ENCODE peak calls at places on chromosomes 5 and 9, in eight cellular contexts. A is NCI-H446; G is CD8-positive, alpha-beta T cell; Y is DMS153; J is stimulated activated CD8-positive, alpha-beta memory T cell treated with anti-CD3 and anti-CD28 coated beads, Interleukin-15, amount 100 ng/mL, for 4 hours; E is body of pancreas; R is heart left ventricle; F is HCT116. Z is an unnamed sample.

GRCh38 chr5:173228639-173229380 is 6.2 kb downstream of the NKX2-5 start:
- DNase-seq in J (no peak), G (no peak), R (no peak), E (no peak), F (no peak), A (no peak), Y (no peak), Z (peak)

GRCh38 chr5:6714221-6715041 is 1.2 kb downstream of the TENT4A start:
- DNase-seq in J (no peak), F (no peak), A (no peak), G (no peak), Y (no peak), R (peak), E (no peak), Z (no peak)

GRCh38 chr5:176541338-176542134 is 4.3 kb upstream of the RNF44 start:
- DNase-seq in A (no peak), E (peak), R (no peak), G (peak), Y (no peak), J (peak), F (no peak), Z (peak)

GRCh38 chr5:56815657-56816545 is 552 bp downstream of the MAP3K1 start:
- DNase-seq in R (peak), F (no peak), E (peak), Y (no peak), G (no peak), A (no peak), J (no peak), Z (peak)

GRCh38 chr9:8206720-8207119 is 407.1 kb upstream of the DMAC1 start:
- DNase-seq in G (no peak), J (no peak), E (no peak), Y (no peak), R (no peak), F (no peak), A (no peak), Z (no peak)

GRCh38 chr5:168039485-168040005 is 251.9 kb upstream of the WWC1 start:
- DNase-seq in R (no peak), A (no peak), G (no peak), J (no peak), Y (no peak), E (no peak), F (no peak), Z (no peak)

GRCh38 chr9:83509372-83509771 is 28.8 kb downstream of the FRMD3 start:
- DNase-seq in R (no peak), F (no peak), J (no peak), E (no peak), A (no peak), Y (no peak), G (no peak), Z (peak)

GRCh38 chr9:137320555-137321384 is 18.7 kb upstream of the NRARP start:
- DNase-seq in G (no peak), Y (no peak), R (peak), A (no peak), F (no peak), J (no peak), E (no peak), Z (no peak)

GRCh38 chr5:42944989-42945388 is 95.1 kb downstream of the ANXA2R start:
- DNase-seq in F (peak), G (no peak), A (no peak), R (no peak), J (no peak), Y (no peak), E (no peak), Z (peak)

GRCh38 chr5:180988011-180988410 is 635 bp upstream of the BTNL3 start:
- DNase-seq in J (no peak), Y (no peak), F (no peak), E (no peak), G (no peak), A (no peak), R (no peak), Z (no peak)

GRCh38 chr5:10046681-10047080 is 203.0 kb downstream of the ATPSCKMT start:
- DNase-seq in F (no peak), Y (no peak), J (no peak), G (no peak), E (no peak), R (no peak), A (no peak), Z (no peak)

GRCh38 chr9:93299418-93300174 is 115.7 kb downstream of the WNK2 start:
- DNase-seq in J (no peak), R (no peak), F (no peak), A (no peak), E (no peak), G (no peak), Y (no peak), Z (no peak)

GRCh38 chr9:79477955-79478751 is 93.6 kb upstream of the TLE4 start:
- DNase-seq in J (no peak), A (no peak), R (no peak), Y (no peak), G (no peak), E (peak), F (no peak), Z (peak)

GRCh38 chr9:132828201-132828770 is 49.8 kb downstream of the AK8 start:
- DNase-seq in Y (no peak), J (no peak), F (no peak), A (no peak), E (no peak), G (no peak), R (no peak), Z (no peak)

GRCh38 chr5:65034782-65035181 is 266.1 kb downstream of the CWC27 start:
- DNase-seq in F (no peak), G (no peak), J (no peak), A (no peak), E (no peak), Y (no peak), R (no peak), Z (no peak)

GRCh38 chr9:136178061-136178772 is 26.7 kb downstream of the LHX3 start:
- DNase-seq in G (no peak), A (no peak), E (no peak), R (no peak), J (no peak), Y (no peak), F (no peak), Z (no peak)

GRCh38 chr5:138065102-138065501 is 18.7 kb upstream of the WNT8A start:
- DNase-seq in G (no peak), F (no peak), R (no peak), E (peak), Y (no peak), A (no peak), J (no peak), Z (no peak)

GRCh38 chr9:131529597-131530545 is 1.2 kb downstream of the UCK1 start:
- DNase-seq in E (no peak), J (no peak), Y (no peak), F (no peak), G (no peak), R (no peak), A (no peak), Z (no peak)

GRCh38 chr9:38384990-38385848 is 7.3 kb upstream of the ALDH1B1 start:
- DNase-seq in J (no peak), R (no peak), G (no peak), A (no peak), E (no peak), F (no peak), Y (no peak), Z (no peak)

GRCh38 chr9:6552033-6552737 is 93.3 kb downstream of the GLDC start:
- DNase-seq in A (peak), F (no peak), Y (peak), E (no peak), R (no peak), J (no peak), G (no peak), Z (peak)

GRCh38 chr5:97499605-97500004 is 316.6 kb upstream of the RIOK2 start:
- DNase-seq in F (no peak), R (no peak), G (no peak), E (no peak), A (no peak), Y (no peak), J (no peak), Z (no peak)

GRCh38 chr9:133779081-133779480 is 40.9 kb upstream of the SARDH start:
- DNase-seq in E (no peak), R (peak), A (no peak), J (no peak), F (no peak), Y (no peak), G (no peak), Z (no peak)

GRCh38 chr9:38401994-38402393 is 9.5 kb downstream of the ALDH1B1 start:
- DNase-seq in Y (no peak), G (no peak), E (no peak), J (no peak), R (no peak), A (no peak), F (no peak), Z (no peak)